ENCODE peak calls at places on chromosome 22, in four cellular contexts. T is fibroblast of pulmonary artery, Y is Caco-2, C is tibial nerve. K is an unnamed sample.

GRCh38 chr22:49592780-49593501 is 234.7 kb downstream of the BRD1 start:
- DNase-seq in Y (no peak), C (no peak), T (no peak), K (no peak)

GRCh38 chr22:29580200-29580810 is 608 bp downstream of the NIPSNAP1 start:
- DNase-seq in C (no peak), Y (peak), T (no peak), K (no peak)

GRCh38 chr22:25700996-25701815 is 40.8 kb upstream of the MYO18B start:
- DNase-seq in Y (no peak), C (peak), T (no peak), K (no peak)

GRCh38 chr22:38258895-38259294 is 13.9 kb downstream of the TMEM184B start:
- DNase-seq in T (peak), Y (no peak), C (no peak), K (no peak)

GRCh38 chr22:28548411-28548810 is 131.2 kb downstream of the TTC28 start:
- DNase-seq in T (no peak), C (no peak), Y (no peak), K (no peak)

GRCh38 chr22:48707749-48708557 is 1119.7 kb downstream of the BRD1 start:
- DNase-seq in C (no peak), Y (no peak), T (no peak), K (no peak)

GRCh38 chr22:43858156-43858895 is 4.0 kb downstream of the SULT4A1 start:
- DNase-seq in Y (no peak), C (no peak), T (no peak), K (no peak)

GRCh38 chr22:40076702-40077645 is 82.2 kb downstream of the FAM83F start:
- DNase-seq in T (no peak), Y (no peak), C (no peak), K (no peak)

GRCh38 chr22:49934891-49935557 is 16.6 kb downstream of the CRELD2 start:
- DNase-seq in Y (no peak), T (peak), C (peak), K (no peak)

GRCh38 chr22:26585104-26585790 is 4.7 kb downstream of the TPST2 start:
- DNase-seq in T (peak), C (no peak), Y (no peak), K (peak)

GRCh38 chr22:45991108-45991507 is 14.1 kb upstream of the WNT7B start:
- DNase-seq in C (no peak), T (no peak), Y (no peak), K (no peak)

GRCh38 chr22:45240810-45241631 is at the start of gene KIAA0930:
- DNase-seq in Y (peak), T (peak), C (peak), K (no peak)

GRCh38 chr22:45615364-45615763 is 56.3 kb upstream of the ATXN10 start:
- DNase-seq in Y (no peak), C (no peak), T (no peak), K (no peak)

GRCh38 chr22:26842103-26842502 is 184.7 kb downstream of the MIAT start:
- DNase-seq in Y (no peak), C (no peak), T (no peak), K (no peak)

GRCh38 chr22:26310616-26311015 is 118.4 kb upstream of the ASPHD2 start:
- DNase-seq in C (no peak), Y (no peak), T (no peak), K (no peak)

DNA sequence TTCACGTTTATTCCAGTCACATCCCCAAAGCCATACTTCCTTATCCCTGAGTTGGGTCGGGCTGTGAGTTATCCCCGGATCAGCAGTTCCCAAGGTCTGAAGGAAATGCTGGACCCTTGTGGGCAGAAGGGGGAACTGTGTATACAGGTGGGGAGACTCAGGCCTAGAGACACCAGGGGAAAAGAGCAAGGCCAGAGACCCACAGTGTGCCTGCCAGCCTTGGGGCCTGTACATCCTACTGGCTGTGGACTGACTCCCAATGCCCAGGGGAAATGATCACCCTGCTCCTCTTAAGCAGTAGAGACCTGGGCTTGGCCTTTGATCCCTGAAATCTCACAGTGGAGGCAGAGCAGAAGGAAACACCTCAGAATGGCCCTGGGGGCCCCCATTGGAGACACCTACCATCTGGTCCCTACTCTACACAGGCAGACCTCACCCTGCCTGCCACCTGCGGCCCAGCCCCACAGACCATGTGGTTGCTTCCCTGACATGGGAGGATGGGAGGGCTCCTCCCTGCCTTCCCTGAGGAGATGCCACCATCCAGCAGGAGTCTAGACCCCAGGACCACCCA is 1.3 kb downstream of the SELENOM start:
- DNase-seq in T (no peak), C (no peak), Y (no peak), K (no peak)
- H3K4me3 ChIP-seq in T (peak), C (peak), Y (no peak), K (no peak)

DNA sequence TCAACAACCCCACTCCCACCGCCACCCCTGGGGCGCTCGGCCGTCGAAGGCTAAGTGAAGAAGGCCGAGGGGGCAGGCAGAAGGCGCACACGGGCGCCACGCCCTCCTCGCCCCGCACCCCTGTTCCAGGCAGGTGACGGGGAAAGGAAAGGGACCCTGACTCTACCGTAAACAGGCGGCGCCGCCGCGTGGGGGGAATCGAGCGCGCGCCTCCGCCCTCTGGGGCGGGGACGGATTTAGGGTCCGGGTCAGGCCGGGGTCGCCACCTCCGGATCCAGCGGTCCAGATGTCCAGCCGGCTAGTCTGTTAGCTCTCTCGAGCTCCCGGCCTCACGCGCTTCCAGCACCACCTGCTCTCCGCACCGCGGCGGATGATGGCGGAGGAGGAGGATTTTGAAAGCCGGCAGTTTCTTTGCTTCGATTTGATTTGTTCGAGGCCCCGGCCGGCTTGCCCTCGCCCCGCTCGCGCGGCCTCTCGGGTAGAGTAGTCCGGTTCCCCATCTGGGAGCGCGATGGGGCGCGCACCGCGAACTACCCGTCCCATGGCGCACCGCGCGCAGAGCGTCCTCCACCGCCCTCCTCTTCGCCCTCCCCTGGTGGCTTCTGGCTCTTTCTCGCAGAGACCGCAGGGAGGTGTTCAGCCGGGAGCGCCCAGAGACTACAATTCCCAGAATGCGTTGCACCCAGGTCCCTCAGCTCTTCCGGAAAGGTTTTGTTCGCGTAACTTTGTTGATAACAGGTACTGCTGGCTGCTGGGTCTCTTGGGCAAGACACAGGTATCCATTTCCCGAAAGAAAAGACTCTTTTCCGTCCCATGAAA is at the start of gene RANGAP1:
- DNase-seq in Y (peak), T (peak), C (peak), K (peak)
- TF ChIP-seq CTCF in Y (peak), T (peak), C (no peak), K (no peak)

GRCh38 chr22:35892192-35892591 is 136.4 kb downstream of the RBFOX2 start:
- DNase-seq in C (no peak), Y (no peak), T (peak), K (no peak)
- H3K4me3 ChIP-seq in C (no peak), Y (no peak), T (no peak), K (no peak)

GRCh38 chr22:33467718-33468117 is 409.5 kb upstream of the SYN3 start:
- DNase-seq in C (no peak), Y (no peak), T (peak), K (no peak)
- TF ChIP-seq CTCF in C (no peak), Y (no peak), T (peak), K (peak)

GRCh38 chr22:18110944-18111758 is 542 bp downstream of the TUBA8 start:
- DNase-seq in T (no peak), Y (no peak), C (no peak), K (no peak)
- H3K4me3 ChIP-seq in T (peak), Y (peak), C (peak), K (peak)